ENCODE peak calls at places on chromosomes 7 and 10, in five cellular contexts. One of them, this sample, is unnamed. For H3K4me1, the result is how much of the 10 kb centered on the place peaks cover.

GRCh38 chr10:102001435-102002068 is 54.4 kb downstream of the ARMH3 start:
- DNase-seq in A549: no peak
- DNase-seq in GM23248: no peak
- DNase-seq in effector memory CD4-positive, alpha-beta T cell: no peak
- DNase-seq in psoas muscle: no peak
- DNase-seq in this sample: no peak

GRCh38 chr7:24660541-24660940 is 87.3 kb downstream of the PALS2 start:
- DNase-seq in A549: no peak
- DNase-seq in psoas muscle: no peak
- DNase-seq in effector memory CD4-positive, alpha-beta T cell: no peak
- DNase-seq in GM23248: peak
- DNase-seq in this sample: no peak

GRCh38 chr10:75910032-75910431 is 478.6 kb downstream of the LRMDA start:
- DNase-seq in GM23248: peak
- DNase-seq in effector memory CD4-positive, alpha-beta T cell: no peak
- DNase-seq in A549: peak
- DNase-seq in psoas muscle: no peak
- DNase-seq in this sample: no peak

GRCh38 chr7:38317457-38318037 is 44.1 kb upstream of the TARP start:
- DNase-seq in psoas muscle: no peak
- DNase-seq in A549: no peak
- DNase-seq in effector memory CD4-positive, alpha-beta T cell: no peak
- DNase-seq in GM23248: no peak
- DNase-seq in this sample: no peak

GRCh38 chr10:71348850-71349249 is 29.8 kb downstream of the SLC29A3 start:
- DNase-seq in GM23248: no peak
- DNase-seq in effector memory CD4-positive, alpha-beta T cell: no peak
- DNase-seq in A549: no peak
- DNase-seq in psoas muscle: no peak
- DNase-seq in this sample: no peak

GRCh38 chr10:74137992-74138391 is 12.6 kb downstream of the AP3M1 start:
- DNase-seq in psoas muscle: no peak
- DNase-seq in effector memory CD4-positive, alpha-beta T cell: no peak
- DNase-seq in A549: no peak
- DNase-seq in GM23248: no peak
- DNase-seq in this sample: no peak

GRCh38 chr7:71775648-71776047 is 636.5 kb downstream of the CALN1 start:
- DNase-seq in A549: no peak
- DNase-seq in effector memory CD4-positive, alpha-beta T cell: no peak
- DNase-seq in psoas muscle: no peak
- DNase-seq in GM23248: peak
- DNase-seq in this sample: no peak

GRCh38 chr10:72174297-72174662 is 41.5 kb upstream of the ANAPC16 start:
- DNase-seq in A549: no peak
- DNase-seq in GM23248: no peak
- DNase-seq in psoas muscle: no peak
- DNase-seq in effector memory CD4-positive, alpha-beta T cell: no peak
- DNase-seq in this sample: no peak

GRCh38 chr7:91892099-91892788 is 11.7 kb upstream of the MTERF1 start:
- DNase-seq in A549: no peak
- DNase-seq in GM23248: no peak
- DNase-seq in effector memory CD4-positive, alpha-beta T cell: no peak
- DNase-seq in psoas muscle: no peak
- DNase-seq in this sample: no peak

GRCh38 chr10:71222541-71223364 is 10.4 kb downstream of the UNC5B start:
- DNase-seq in GM23248: peak
- DNase-seq in A549: no peak
- DNase-seq in psoas muscle: no peak
- DNase-seq in effector memory CD4-positive, alpha-beta T cell: no peak
- DNase-seq in this sample: peak

GRCh38 chr10:30151581-30152389 is 92.4 kb upstream of the JCAD start:
- DNase-seq in A549: peak
- DNase-seq in GM23248: peak
- DNase-seq in psoas muscle: no peak
- DNase-seq in effector memory CD4-positive, alpha-beta T cell: no peak
- DNase-seq in this sample: peak

GRCh38 chr10:46001187-46001756 is 29.0 kb downstream of the TIMM23 start:
- DNase-seq in A549: no peak
- DNase-seq in psoas muscle: no peak
- DNase-seq in GM23248: no peak
- DNase-seq in effector memory CD4-positive, alpha-beta T cell: no peak
- DNase-seq in this sample: no peak
- H3K4me1 ChIP-seq in A549: under half
- H3K4me1 ChIP-seq in psoas muscle: under half
- H3K4me1 ChIP-seq in GM23248: under half
- H3K4me1 ChIP-seq in effector memory CD4-positive, alpha-beta T cell: under half
- H3K4me1 ChIP-seq in this sample: under half

DNA sequence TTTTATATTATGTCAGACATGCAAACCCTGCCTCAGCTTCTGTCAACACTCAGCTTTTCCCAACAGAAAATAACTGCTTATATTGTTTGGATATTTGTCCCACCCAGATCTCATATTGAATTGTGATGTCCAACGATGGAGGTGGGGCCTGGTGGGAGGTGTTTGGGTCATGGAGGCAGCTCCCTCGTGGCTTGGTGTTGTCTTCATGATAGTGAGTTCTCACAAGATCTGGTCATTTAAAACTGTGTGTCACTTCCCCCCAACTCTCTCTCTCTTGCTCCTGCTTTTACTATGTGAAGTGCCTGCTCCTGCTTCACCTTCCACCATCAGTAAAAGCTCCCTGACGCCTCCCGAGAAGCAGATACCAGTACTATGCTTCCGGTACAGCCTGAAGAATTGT is 85.8 kb upstream of the KCNMA1 start:
- DNase-seq in A549: no peak
- DNase-seq in GM23248: no peak
- DNase-seq in psoas muscle: no peak
- DNase-seq in effector memory CD4-positive, alpha-beta T cell: no peak
- DNase-seq in this sample: no peak
- H3K4me3 ChIP-seq in A549: no peak
- H3K4me3 ChIP-seq in GM23248: no peak
- H3K4me3 ChIP-seq in psoas muscle: no peak
- H3K4me3 ChIP-seq in effector memory CD4-positive, alpha-beta T cell: no peak
- H3K4me3 ChIP-seq in this sample: no peak

DNA sequence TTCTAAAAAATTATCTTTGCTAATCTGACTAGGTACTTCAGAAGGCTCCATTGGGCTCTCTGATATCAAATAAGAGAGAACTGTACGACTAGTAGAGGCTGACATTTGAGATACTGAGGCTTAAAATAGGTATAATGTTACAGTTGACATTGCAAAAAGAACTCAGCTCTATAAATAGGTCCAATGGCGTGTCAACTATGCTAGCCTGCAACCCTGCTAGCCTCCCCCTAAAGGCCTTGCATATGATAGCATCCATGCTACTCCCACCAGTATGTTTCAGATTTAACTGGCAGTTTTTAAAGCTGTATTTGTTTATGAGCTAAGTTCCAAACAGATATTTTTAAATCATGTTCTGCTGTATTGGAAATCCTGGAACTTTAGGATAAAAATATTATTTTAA is at the start of gene PPP1R3A:
- DNase-seq in effector memory CD4-positive, alpha-beta T cell: no peak
- DNase-seq in psoas muscle: peak
- DNase-seq in A549: no peak
- DNase-seq in GM23248: no peak
- DNase-seq in this sample: no peak
- H3K4me1 ChIP-seq in effector memory CD4-positive, alpha-beta T cell: under half
- H3K4me1 ChIP-seq in psoas muscle: under half
- H3K4me1 ChIP-seq in A549: under half
- H3K4me1 ChIP-seq in GM23248: under half
- H3K4me1 ChIP-seq in this sample: under half

GRCh38 chr10:103677486-103677885 is 177.9 kb downstream of the SH3PXD2A start:
- DNase-seq in A549: no peak
- DNase-seq in effector memory CD4-positive, alpha-beta T cell: no peak
- DNase-seq in GM23248: no peak
- DNase-seq in psoas muscle: no peak
- DNase-seq in this sample: no peak
- H3K4me3 ChIP-seq in A549: no peak
- H3K4me3 ChIP-seq in effector memory CD4-positive, alpha-beta T cell: peak
- H3K4me3 ChIP-seq in GM23248: peak
- H3K4me3 ChIP-seq in psoas muscle: peak
- H3K4me3 ChIP-seq in this sample: no peak

GRCh38 chr10:110686941-110687340 is 42.8 kb downstream of the RBM20 start:
- DNase-seq in A549: no peak
- DNase-seq in psoas muscle: no peak
- DNase-seq in GM23248: no peak
- DNase-seq in effector memory CD4-positive, alpha-beta T cell: no peak
- DNase-seq in this sample: no peak
- H3K4me1 ChIP-seq in A549: under half
- H3K4me1 ChIP-seq in psoas muscle: under half
- H3K4me1 ChIP-seq in GM23248: under half
- H3K4me1 ChIP-seq in effector memory CD4-positive, alpha-beta T cell: under half
- H3K4me1 ChIP-seq in this sample: under half

GRCh38 chr7:2759736-2760097 is 71.7 kb downstream of the AMZ1 start:
- DNase-seq in effector memory CD4-positive, alpha-beta T cell: no peak
- DNase-seq in GM23248: no peak
- DNase-seq in A549: no peak
- DNase-seq in psoas muscle: peak
- DNase-seq in this sample: no peak

GRCh38 chr7:2758673-2759603 is 70.9 kb downstream of the AMZ1 start:
- DNase-seq in psoas muscle: no peak
- DNase-seq in effector memory CD4-positive, alpha-beta T cell: no peak
- DNase-seq in A549: no peak
- DNase-seq in GM23248: no peak
- DNase-seq in this sample: no peak

GRCh38 chr7:2757361-2757903 is 69.4 kb downstream of the AMZ1 start:
- DNase-seq in GM23248: peak
- DNase-seq in effector memory CD4-positive, alpha-beta T cell: no peak
- DNase-seq in psoas muscle: peak
- DNase-seq in A549: peak
- DNase-seq in this sample: peak

GRCh38 chr7:2760098-2760889 is 72.3 kb downstream of the AMZ1 start:
- DNase-seq in effector memory CD4-positive, alpha-beta T cell: no peak
- DNase-seq in GM23248: peak
- DNase-seq in A549: peak
- DNase-seq in psoas muscle: peak
- DNase-seq in this sample: peak

DNA sequence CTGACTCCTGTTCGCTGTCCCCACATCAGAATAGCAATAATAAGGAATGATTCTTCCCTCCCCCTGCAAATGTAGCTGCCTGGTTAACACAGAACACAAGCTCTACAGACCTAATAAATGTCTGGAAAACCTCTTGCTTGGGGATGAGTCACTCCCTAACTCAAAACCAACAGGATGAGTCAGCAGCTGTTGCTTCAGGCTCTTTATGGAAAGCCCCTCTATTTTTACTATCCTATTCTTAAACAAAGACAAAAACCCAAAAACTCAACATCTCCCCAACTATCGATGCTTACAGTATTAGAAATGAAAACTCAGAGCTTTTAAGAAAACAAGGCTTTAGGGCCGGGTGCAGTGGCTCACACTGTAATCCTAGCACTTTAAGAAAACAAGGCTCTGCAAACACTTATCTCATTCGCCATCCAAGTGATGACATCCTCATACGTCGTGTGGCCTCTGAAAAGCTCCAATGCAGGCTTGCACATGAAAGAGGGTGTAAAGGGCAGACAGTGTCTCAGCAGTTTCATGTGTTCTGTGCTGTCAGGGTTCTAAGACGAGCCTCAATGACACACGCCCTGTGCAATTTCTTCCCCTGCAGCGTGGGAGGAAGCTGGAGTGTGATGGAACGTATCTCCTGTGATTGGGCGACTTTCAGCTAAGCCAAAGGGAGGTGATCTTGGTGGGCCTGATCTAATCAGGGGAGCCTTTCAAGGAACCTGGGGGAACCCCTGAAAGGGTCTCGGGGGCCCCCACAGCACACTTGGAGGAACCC is 70.1 kb downstream of the AMZ1 start:
- DNase-seq in effector memory CD4-positive, alpha-beta T cell: peak
- DNase-seq in GM23248: peak
- DNase-seq in A549: peak
- DNase-seq in psoas muscle: no peak
- DNase-seq in this sample: peak
- H3K4me3 ChIP-seq in effector memory CD4-positive, alpha-beta T cell: no peak
- H3K4me3 ChIP-seq in GM23248: peak
- H3K4me3 ChIP-seq in A549: peak
- H3K4me3 ChIP-seq in psoas muscle: peak
- H3K4me3 ChIP-seq in this sample: peak

DNA sequence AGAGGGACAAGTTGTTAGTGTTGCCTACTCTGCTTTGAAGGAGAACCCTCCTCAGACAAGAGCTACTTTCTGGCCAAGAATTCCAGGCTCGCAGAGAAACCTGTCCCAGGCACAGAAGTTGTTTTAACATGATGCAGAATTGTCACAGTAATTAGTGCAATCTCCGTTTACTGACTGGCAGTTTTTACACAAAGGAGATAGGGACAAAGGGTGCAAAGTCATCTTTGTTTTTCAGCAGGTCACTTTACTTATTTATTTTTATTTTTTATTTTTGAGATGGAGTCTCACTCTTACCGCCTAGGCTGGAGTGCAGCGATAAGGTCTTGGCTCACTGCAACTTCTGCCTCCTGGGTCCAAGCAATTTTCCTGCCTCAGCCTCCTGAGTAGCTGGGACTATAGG is 12.3 kb downstream of the TCF7L2 start:
- DNase-seq in A549: no peak
- DNase-seq in psoas muscle: no peak
- DNase-seq in effector memory CD4-positive, alpha-beta T cell: no peak
- DNase-seq in GM23248: no peak
- DNase-seq in this sample: no peak
- H3K4me1 ChIP-seq in A549: half or more
- H3K4me1 ChIP-seq in psoas muscle: under half
- H3K4me1 ChIP-seq in effector memory CD4-positive, alpha-beta T cell: under half
- H3K4me1 ChIP-seq in GM23248: half or more
- H3K4me1 ChIP-seq in this sample: under half

GRCh38 chr7:154677454-154677853 is 325.5 kb downstream of the PAXIP1 start:
- DNase-seq in A549: no peak
- DNase-seq in psoas muscle: no peak
- DNase-seq in effector memory CD4-positive, alpha-beta T cell: no peak
- DNase-seq in GM23248: no peak
- DNase-seq in this sample: no peak
- H3K4me3 ChIP-seq in A549: no peak
- H3K4me3 ChIP-seq in psoas muscle: no peak
- H3K4me3 ChIP-seq in effector memory CD4-positive, alpha-beta T cell: no peak
- H3K4me3 ChIP-seq in GM23248: no peak
- H3K4me3 ChIP-seq in this sample: no peak

This sample was measured in tibial artery.